ENCODE peak calls at places on chromosomes 3 and 15, in six cellular contexts. U is HS-5; I is NCI-H1436; V is GM04503; S is AG04449; L is activated T-helper 1 cell treated with anti-CD3 and anti-CD28 coated beads, Interleukin-2, amount 50 U/mL, for 16 hours. M is an unnamed sample.
A peak's percentile ranks its signal among the peaks of the same experiment; 100 is the strongest.

GRCh38 chr3:32316319-32316718 is 75.3 kb upstream of the CMTM7 start:
- DNase-seq in U (no peak), I (no peak), L (no peak), S (no peak), V (no peak), M (no peak)

GRCh38 chr15:40320931-40321371 is 2.5 kb upstream of the INAFM2 start:
- DNase-seq in S (no peak), V (no peak), U (no peak), L (no peak), I (peak; percentile 83), M (no peak)

GRCh38 chr3:17233398-17233800 is 348.6 kb downstream of the PLCL2 start:
- DNase-seq in U (no peak), I (peak; percentile 6), S (no peak), L (no peak), V (no peak), M (no peak)

GRCh38 chr3:52313774-52314188 is 2.3 kb upstream of the DNAH1 start:
- DNase-seq in I (no peak), V (peak; percentile 27), S (no peak), U (no peak), L (no peak), M (no peak)

GRCh38 chr3:9036327-9037112 is 73.2 kb upstream of the RAD18 start:
- DNase-seq in U (no peak), S (no peak), L (no peak), V (peak; percentile 13), I (no peak), M (no peak)

GRCh38 chr3:34843479-34843870 is 795.9 kb upstream of the ARPP21 start:
- DNase-seq in U (no peak), V (no peak), S (no peak), I (no peak), L (no peak), M (no peak)

GRCh38 chr3:24264748-24265158 is 229.9 kb downstream of the THRB start:
- DNase-seq in I (no peak), L (no peak), U (no peak), V (no peak), S (no peak), M (no peak)

GRCh38 chr3:126197854-126198584 is 17.6 kb upstream of the ALDH1L1 start:
- DNase-seq in I (peak; percentile 24), S (no peak), L (no peak), U (no peak), V (no peak), M (peak; percentile 52)

GRCh38 chr15:94412979-94413741 is 181.8 kb downstream of the MCTP2 start:
- DNase-seq in U (no peak), L (no peak), V (no peak), I (peak; percentile 9), S (no peak), M (peak; percentile 6)

GRCh38 chr3:23566499-23566898 is 239.3 kb upstream of the UBE2E1 start:
- DNase-seq in S (no peak), V (no peak), U (no peak), L (no peak), I (no peak), M (no peak)

GRCh38 chr3:64551697-64552096 is 136.1 kb downstream of the ADAMTS9 start:
- DNase-seq in L (no peak), S (no peak), U (no peak), V (no peak), I (no peak), M (no peak)

GRCh38 chr3:141236351-141236750 is 4.7 kb downstream of the PXYLP1 start:
- DNase-seq in S (no peak), L (no peak), U (no peak), V (no peak), I (no peak), M (no peak)

GRCh38 chr3:36540898-36541518 is 160.7 kb downstream of the STAC start:
- DNase-seq in S (no peak), I (no peak), U (no peak), L (no peak), V (no peak), M (peak; percentile 25)

GRCh38 chr3:134615743-134616142 is 35.1 kb downstream of the KY start:
- DNase-seq in L (no peak), U (no peak), S (no peak), I (no peak), V (no peak), M (no peak)

GRCh38 chr15:98700501-98700900 is 52.2 kb downstream of the IGF1R start:
- DNase-seq in I (no peak), S (no peak), V (no peak), L (no peak), U (no peak), M (no peak)

GRCh38 chr3:14468621-14468981 is 66.2 kb downstream of the SLC6A6 start:
- DNase-seq in V (no peak), U (no peak), I (no peak), L (no peak), S (no peak), M (no peak)

GRCh38 chr3:194756460-194757355 is 71.0 kb downstream of the FAM43A start:
- DNase-seq in V (no peak), S (no peak), I (peak; percentile 35), L (no peak), U (no peak), M (no peak)

GRCh38 chr15:56815247-56815646 is 81.9 kb upstream of the ZNF280D start:
- DNase-seq in S (no peak), U (no peak), V (no peak), L (no peak), I (no peak), M (no peak)

GRCh38 chr15:45361883-45362282 is 16.5 kb downstream of the GATM start:
- DNase-seq in L (no peak), I (no peak), U (no peak), V (no peak), S (no peak), M (no peak)

GRCh38 chr3:31911643-31912042 is 69.4 kb downstream of the OSBPL10 start:
- DNase-seq in I (no peak), U (no peak), L (no peak), V (no peak), S (no peak), M (no peak)

GRCh38 chr3:49793486-49794085 is 6.1 kb downstream of the CDHR4 start:
- DNase-seq in I (no peak), L (no peak), U (no peak), V (no peak), S (no peak), M (no peak)

GRCh38 chr3:17412950-17413530 is 329.4 kb downstream of the TBC1D5 start:
- DNase-seq in V (no peak), L (no peak), S (no peak), U (peak; percentile 32), I (peak; percentile 13), M (no peak)

GRCh38 chr3:120275553-120276092 is 9.4 kb downstream of the GPR156 start:
- DNase-seq in L (no peak), U (no peak), S (no peak), V (no peak), I (no peak), M (no peak)

GRCh38 chr3:14329116-14329830 is 73.1 kb upstream of the SLC6A6 start:
- DNase-seq in L (no peak), I (peak; percentile 72), V (no peak), U (no peak), S (no peak), M (peak; percentile 95)

GRCh38 chr3:4976109-4976508 is 3.1 kb upstream of the BHLHE40 start:
- DNase-seq in V (no peak), I (no peak), U (no peak), S (no peak), L (no peak), M (no peak)

GRCh38 chr15:66948294-66948693 is 117.1 kb upstream of the SMAD3 start:
- DNase-seq in S (no peak), L (no peak), V (no peak), I (no peak), U (no peak), M (no peak)

GRCh38 chr15:86044981-86045380 is 34.7 kb upstream of the AGBL1 start:
- DNase-seq in V (no peak), S (no peak), I (no peak), U (no peak), L (no peak), M (no peak)

GRCh38 chr15:98893407-98893806 is 114.2 kb downstream of the PGPEP1L start:
- DNase-seq in L (no peak), S (no peak), V (no peak), I (no peak), U (no peak), M (no peak)

GRCh38 chr3:13616359-13616758 is 67.4 kb downstream of the FBLN2 start:
- DNase-seq in L (no peak), S (no peak), I (no peak), V (no peak), U (no peak), M (no peak)

GRCh38 chr3:195249057-195249770 is 21.7 kb downstream of the XXYLT1 start:
- DNase-seq in V (no peak), L (no peak), S (no peak), U (no peak), I (no peak), M (no peak)

GRCh38 chr15:40843885-40844542 is at the start of gene SPINT1:
- DNase-seq in L (no peak), U (no peak), V (no peak), S (no peak), I (no peak), M (no peak)

GRCh38 chr15:75631935-75632334 is 6.4 kb upstream of the SNUPN start:
- DNase-seq in V (no peak), S (no peak), U (no peak), L (no peak), I (no peak), M (no peak)

GRCh38 chr3:36904641-36905040 is 40.2 kb downstream of the TRANK1 start:
- DNase-seq in L (no peak), I (no peak), S (no peak), V (no peak), U (no peak), M (no peak)

GRCh38 chr3:147368561-147369151 is 37.7 kb downstream of the ZIC4 start:
- DNase-seq in I (no peak), S (no peak), L (no peak), U (no peak), V (no peak), M (no peak)